ENCODE peak calls at places on chromosomes 6 and 20, in four cellular contexts. F is NCI-H146, Q is PC-9, D is MCF 10A. B is an unnamed sample.

GRCh38 chr6:41088451-41088850 is 15.7 kb downstream of the NFYA start:
- DNase-seq in F (no peak), Q (no peak), D (no peak), B (no peak)

GRCh38 chr6:109083657-109084056 is 11.0 kb downstream of the SESN1 start:
- DNase-seq in D (no peak), Q (no peak), F (no peak), B (no peak)

GRCh38 chr6:42967228-42967627 is 6.7 kb downstream of the GNMT start:
- DNase-seq in F (no peak), Q (no peak), D (no peak), B (no peak)

GRCh38 chr6:3516094-3516493 is 59.2 kb upstream of the SLC22A23 start:
- DNase-seq in Q (peak; percentile 36), F (peak; percentile 13), D (no peak), B (no peak)

GRCh38 chr20:10784337-10785183 is 110.8 kb upstream of the JAG1 start:
- DNase-seq in Q (no peak), F (peak; percentile 93), D (no peak), B (no peak)

GRCh38 chr6:160088069-160088773 is 33.4 kb upstream of the SLC22A1 start:
- DNase-seq in D (peak; percentile 76), Q (peak; percentile 9), F (no peak), B (peak; percentile 77)

GRCh38 chr6:65638047-65638831 is 68.8 kb downstream of the EYS start:
- DNase-seq in F (peak; percentile 23), D (peak; percentile 18), Q (peak; percentile 15), B (no peak)

GRCh38 chr6:37630281-37630799 is 67.3 kb downstream of the MDGA1 start:
- DNase-seq in D (peak; percentile 99), F (no peak), Q (peak; percentile 93), B (peak; percentile 99)

GRCh38 chr6:9007062-9007461 is 571.7 kb upstream of the SLC35B3 start:
- DNase-seq in F (no peak), Q (no peak), D (no peak), B (no peak)

GRCh38 chr20:14960837-14961236 is 623.4 kb upstream of the FLRT3 start:
- DNase-seq in Q (no peak), D (no peak), F (no peak), B (no peak)

GRCh38 chr20:63532449-63532971 is 4.7 kb downstream of the PTK6 start:
- DNase-seq in D (no peak), F (no peak), Q (no peak), B (no peak)

B was measured in RKO.